ENCODE peak calls at places on chromosomes 11 and 22, in five cellular contexts. C is fibroblast of pulmonary artery, S is mucosa of descending colon, E is fibroblast of the aortic adventitia, T is cardiac muscle cell. X is an unnamed sample.

GRCh38 chr11:47560431-47560830 is 5.0 kb upstream of the PTPMT1 start:
- DNase-seq in T (no peak), E (no peak), S (no peak), C (no peak), X (peak)

GRCh38 chr22:39073941-39074340 is 3.1 kb upstream of the APOBEC3G start:
- DNase-seq in T (no peak), C (no peak), S (no peak), E (no peak), X (no peak)

GRCh38 chr11:75502138-75502537 is 23.6 kb downstream of the GDPD5 start:
- DNase-seq in S (no peak), C (peak), T (no peak), E (no peak), X (no peak)

GRCh38 chr11:14149683-14150082 is 187.2 kb downstream of the SPON1 start:
- DNase-seq in T (no peak), E (no peak), C (no peak), S (no peak), X (no peak)

GRCh38 chr11:69703711-69704507 is at the start of gene FGF19:
- DNase-seq in C (no peak), S (peak), T (no peak), E (no peak), X (no peak)

GRCh38 chr22:21632237-21632895 is at the start of gene CCDC116:
- DNase-seq in T (no peak), S (peak), C (no peak), E (no peak), X (no peak)

GRCh38 chr11:6864436-6864835 is 1.6 kb downstream of the OR10A2 start:
- DNase-seq in E (peak), T (no peak), S (no peak), C (peak), X (no peak)

GRCh38 chr22:48054596-48054995 is 1292.1 kb downstream of the TBC1D22A start:
- DNase-seq in S (no peak), T (no peak), C (no peak), E (no peak), X (no peak)

GRCh38 chr22:47872761-47873535 is 1110.5 kb downstream of the TBC1D22A start:
- DNase-seq in S (no peak), T (no peak), E (no peak), C (no peak), X (no peak)

GRCh38 chr11:83026229-83026628 is 45.5 kb downstream of the RAB30 start:
- DNase-seq in S (no peak), T (no peak), C (no peak), E (no peak), X (no peak)

GRCh38 chr11:69422645-69423044 is 58.8 kb upstream of the LINC01488 start:
- DNase-seq in T (no peak), C (no peak), E (no peak), S (peak), X (no peak)

GRCh38 chr11:12893787-12894672 is 115.1 kb upstream of the RASSF10 start:
- DNase-seq in E (peak), S (peak), T (peak), C (peak), X (peak)

GRCh38 chr22:19038728-19039447 is 83.3 kb downstream of the DGCR2 start:
- DNase-seq in T (no peak), E (no peak), S (peak), C (no peak), X (no peak)

DNA sequence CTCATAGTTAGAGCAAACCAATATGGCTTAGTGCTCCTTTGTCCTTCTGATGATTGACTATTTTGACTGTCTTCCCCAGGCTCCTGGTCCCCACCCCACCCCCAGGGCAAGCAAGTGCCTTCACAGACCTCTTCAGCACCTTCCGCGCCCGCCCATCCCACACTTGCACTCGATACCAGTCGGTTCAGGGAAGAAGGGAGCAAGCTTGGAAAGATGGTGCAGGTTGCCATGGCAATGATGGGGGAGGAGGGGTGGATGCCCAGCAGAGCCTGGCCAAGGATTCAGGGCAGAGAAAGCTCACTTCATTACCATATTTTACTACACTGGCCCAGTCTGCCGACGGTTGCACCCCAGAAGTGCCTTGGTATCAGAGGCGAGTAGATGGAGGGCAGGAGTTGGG is 2.2 kb downstream of the TMEM132A start:
- DNase-seq in C (no peak), T (no peak), E (no peak), S (no peak), X (no peak)
- H3K4me3 ChIP-seq in C (no peak), T (no peak), E (no peak), S (no peak), X (no peak)

DNA sequence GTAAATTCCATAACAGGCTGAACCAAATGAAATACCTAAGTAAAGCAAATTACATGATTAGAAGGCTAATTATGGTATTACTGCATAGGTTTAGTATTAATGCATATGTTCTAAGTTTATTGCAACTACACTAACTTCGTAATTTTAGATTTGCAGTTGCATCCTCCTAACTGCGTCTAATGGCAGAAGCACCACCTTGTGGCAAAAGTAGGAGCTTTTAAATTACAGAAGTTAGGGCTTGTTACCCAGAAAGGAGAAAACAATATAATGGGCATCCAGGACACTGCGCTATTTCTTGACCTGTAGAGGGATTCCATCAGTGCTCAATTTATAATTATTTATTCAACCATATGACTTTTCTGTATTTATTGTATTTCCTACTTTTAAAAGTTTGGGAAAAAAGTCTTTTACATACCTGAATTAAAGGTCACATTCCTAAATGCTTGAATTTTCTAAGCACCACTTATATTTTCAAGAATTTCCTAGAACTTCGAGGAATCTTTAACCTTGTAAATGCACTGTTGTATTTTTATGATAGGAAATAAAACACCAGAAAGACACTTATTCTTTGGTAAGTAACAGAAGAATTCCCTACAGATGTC is 16.3 kb upstream of the GPR83 start:
- DNase-seq in S (no peak), C (peak), T (peak), E (peak), X (peak)
- TF ChIP-seq CTCF in S (no peak), C (peak), T (peak), E (peak), X (peak)

GRCh38 chr11:73663604-73664495 is 17.5 kb downstream of the PLEKHB1 start:
- DNase-seq in T (no peak), S (no peak), C (no peak), E (no peak), X (no peak)
- H3K4me3 ChIP-seq in T (no peak), S (no peak), C (no peak), E (no peak), X (no peak)

GRCh38 chr11:125091877-125092664 is 19.4 kb downstream of the TMEM218 start:
- DNase-seq in C (no peak), S (no peak), E (no peak), T (no peak), X (no peak)
- TF ChIP-seq CTCF in C (no peak), S (no peak), E (no peak), T (no peak), X (no peak)

GRCh38 chr11:63681208-63682044 is at the start of gene RTN3:
- DNase-seq in T (peak), S (peak), C (peak), E (peak), X (peak)

GRCh38 chr11:63680842-63681207 is 475 bp upstream of the RTN3 start:
- DNase-seq in E (no peak), S (no peak), T (no peak), C (no peak), X (peak)

GRCh38 chr11:63686912-63687311 is 5.6 kb downstream of the RTN3 start:
- DNase-seq in S (no peak), E (no peak), C (no peak), T (no peak), X (no peak)

GRCh38 chr11:63682045-63682915 is 980 bp downstream of the RTN3 start:
- DNase-seq in S (peak), E (no peak), C (peak), T (peak), X (peak)

GRCh38 chr11:63683133-63683991 is 2.1 kb downstream of the RTN3 start:
- DNase-seq in S (no peak), E (peak), C (peak), T (no peak), X (no peak)
- H3K4me3 ChIP-seq in S (no peak), E (peak), C (peak), T (peak), X (peak)

X was measured in epithelial cell of esophagus.